ENCODE peak calls at places on chromosome 12, in five cellular contexts. One of them, this sample, is unnamed.
A peak's percentile ranks its signal among the peaks of the same experiment; 100 is the strongest.

GRCh38 chr12:22821985-22822384 is 197.0 kb downstream of the ETNK1 start:
- DNase-seq in GM12878: no peak
- DNase-seq in K562: no peak
- DNase-seq in A549: no peak
- DNase-seq in HepG2: peak; percentile 12
- DNase-seq in this sample: no peak

GRCh38 chr12:11580125-11580751 is 69.2 kb upstream of the ETV6 start:
- DNase-seq in HepG2: no peak
- DNase-seq in A549: peak; percentile 74
- DNase-seq in K562: no peak
- DNase-seq in GM12878: peak; percentile 71
- DNase-seq in this sample: no peak

GRCh38 chr12:104565606-104566243 is 109.0 kb downstream of the CHST11 start:
- DNase-seq in HepG2: no peak
- DNase-seq in K562: no peak
- DNase-seq in A549: no peak
- DNase-seq in GM12878: no peak
- DNase-seq in this sample: no peak

GRCh38 chr12:57803317-57803893 is 15.1 kb downstream of the AVIL start:
- DNase-seq in HepG2: peak; percentile 23
- DNase-seq in A549: peak; percentile 53
- DNase-seq in GM12878: no peak
- DNase-seq in K562: peak; percentile 51
- DNase-seq in this sample: peak; percentile 85

GRCh38 chr12:129657179-129657578 is 246.6 kb downstream of the TMEM132D start:
- DNase-seq in HepG2: no peak
- DNase-seq in K562: no peak
- DNase-seq in A549: no peak
- DNase-seq in GM12878: no peak
- DNase-seq in this sample: peak; percentile 11

GRCh38 chr12:18747960-18748359 is 10.0 kb downstream of the CAPZA3 start:
- DNase-seq in A549: no peak
- DNase-seq in HepG2: no peak
- DNase-seq in K562: no peak
- DNase-seq in GM12878: no peak
- DNase-seq in this sample: peak; percentile 35

GRCh38 chr12:112749081-112749480 is 42.5 kb upstream of the RPH3A start:
- DNase-seq in A549: no peak
- DNase-seq in HepG2: no peak
- DNase-seq in K562: no peak
- DNase-seq in GM12878: no peak
- DNase-seq in this sample: no peak

GRCh38 chr12:29242921-29243431 is 93.9 kb downstream of the FAR2 start:
- DNase-seq in K562: no peak
- DNase-seq in A549: no peak
- DNase-seq in HepG2: no peak
- DNase-seq in GM12878: no peak
- DNase-seq in this sample: no peak

GRCh38 chr12:60872850-60873713 is 1277.3 kb downstream of the SLC16A7 start:
- DNase-seq in HepG2: no peak
- DNase-seq in A549: no peak
- DNase-seq in K562: no peak
- DNase-seq in GM12878: no peak
- DNase-seq in this sample: no peak

GRCh38 chr12:56007892-56008471 is 10.9 kb downstream of the SUOX start:
- DNase-seq in GM12878: no peak
- DNase-seq in K562: peak; percentile 26
- DNase-seq in HepG2: no peak
- DNase-seq in A549: no peak
- DNase-seq in this sample: no peak

GRCh38 chr12:2854669-2855453 is 2.0 kb downstream of the TEX52 start:
- DNase-seq in GM12878: no peak
- DNase-seq in A549: no peak
- DNase-seq in K562: no peak
- DNase-seq in HepG2: no peak
- DNase-seq in this sample: no peak

GRCh38 chr12:87801860-87802720 is 227.1 kb downstream of the C12orf50 start:
- DNase-seq in A549: peak; percentile 57
- DNase-seq in K562: no peak
- DNase-seq in HepG2: no peak
- DNase-seq in GM12878: no peak
- DNase-seq in this sample: no peak

GRCh38 chr12:96399919-96400630 is at the start of gene CDK17:
- DNase-seq in K562: peak; percentile 93
- DNase-seq in HepG2: peak; percentile 71
- DNase-seq in GM12878: no peak
- DNase-seq in A549: peak; percentile 86
- DNase-seq in this sample: peak; percentile 75

GRCh38 chr12:55446334-55446733 is 2.5 kb downstream of the OR6C2 start:
- DNase-seq in HepG2: peak; percentile 29
- DNase-seq in GM12878: no peak
- DNase-seq in K562: no peak
- DNase-seq in A549: no peak
- DNase-seq in this sample: peak; percentile 11

GRCh38 chr12:21065845-21066244 is 65.1 kb upstream of the SLCO1B1 start:
- DNase-seq in A549: peak; percentile 53
- DNase-seq in GM12878: no peak
- DNase-seq in K562: no peak
- DNase-seq in HepG2: no peak
- DNase-seq in this sample: peak; percentile 49

GRCh38 chr12:10153271-10154144 is 18.4 kb downstream of the OLR1 start:
- DNase-seq in K562: peak; percentile 33
- DNase-seq in HepG2: peak; percentile 16
- DNase-seq in A549: peak; percentile 78
- DNase-seq in GM12878: no peak
- DNase-seq in this sample: peak; percentile 86

GRCh38 chr12:57085999-57086950 is 2.6 kb upstream of the NAB2 start:
- DNase-seq in HepG2: peak; percentile 50
- DNase-seq in K562: peak; percentile 74
- DNase-seq in GM12878: no peak
- DNase-seq in A549: peak; percentile 77
- DNase-seq in this sample: peak; percentile 90

GRCh38 chr12:47576256-47576655 is 129.6 kb downstream of the RPAP3 start:
- DNase-seq in K562: no peak
- DNase-seq in HepG2: no peak
- DNase-seq in A549: no peak
- DNase-seq in GM12878: no peak
- DNase-seq in this sample: peak; percentile 76

GRCh38 chr12:11875414-11875935 is 195.3 kb upstream of the BCL2L14 start:
- DNase-seq in K562: no peak
- DNase-seq in HepG2: no peak
- DNase-seq in GM12878: no peak
- DNase-seq in A549: no peak
- DNase-seq in this sample: no peak

GRCh38 chr12:50065726-50066310 is 8.4 kb downstream of the ASIC1 start:
- DNase-seq in A549: no peak
- DNase-seq in HepG2: no peak
- DNase-seq in K562: no peak
- DNase-seq in GM12878: no peak
- DNase-seq in this sample: no peak

GRCh38 chr12:50062733-50063452 is 5.5 kb downstream of the ASIC1 start:
- DNase-seq in A549: no peak
- DNase-seq in K562: no peak
- DNase-seq in HepG2: no peak
- DNase-seq in GM12878: no peak
- DNase-seq in this sample: no peak

GRCh38 chr12:50069069-50069468 is 11.7 kb downstream of the ASIC1 start:
- DNase-seq in K562: no peak
- DNase-seq in GM12878: no peak
- DNase-seq in A549: no peak
- DNase-seq in HepG2: no peak
- DNase-seq in this sample: no peak

GRCh38 chr12:50070314-50071060 is 13.1 kb downstream of the ASIC1 start:
- DNase-seq in A549: peak; percentile 88
- DNase-seq in K562: peak; percentile 77
- DNase-seq in GM12878: no peak
- DNase-seq in HepG2: peak; percentile 53
- DNase-seq in this sample: peak; percentile 89

DNA sequence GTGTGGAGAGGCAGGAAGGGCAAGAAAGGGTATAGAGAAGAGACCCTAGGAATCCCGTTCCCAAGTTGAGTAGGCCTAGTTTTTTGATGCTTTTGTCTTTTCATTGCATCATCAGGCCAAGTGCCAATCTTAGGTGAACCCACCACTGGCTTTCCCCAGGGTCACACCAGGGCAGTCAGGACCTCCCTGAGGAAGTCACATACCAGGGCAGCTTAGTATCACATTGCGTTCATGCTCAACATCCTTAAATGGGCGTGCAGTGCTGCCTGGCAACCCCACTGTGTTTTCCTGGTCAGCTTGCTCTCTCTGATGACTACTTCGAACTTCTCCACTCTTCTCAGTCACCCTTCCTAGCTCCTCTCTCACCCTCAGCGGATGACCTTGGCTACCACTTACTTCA is 9.0 kb downstream of the ASIC1 start:
- DNase-seq in GM12878: no peak
- DNase-seq in K562: no peak
- DNase-seq in HepG2: no peak
- DNase-seq in A549: peak; percentile 72
- DNase-seq in this sample: peak; percentile 79
- TF ChIP-seq JUNB in GM12878: no peak
- TF ChIP-seq JUNB in K562: no peak
- TF ChIP-seq JUNB in HepG2: no peak
- TF ChIP-seq JUNB in A549: no peak
- TF ChIP-seq JUNB in this sample: no peak

GRCh38 chr12:132998742-132999141 is 12.6 kb downstream of the ZNF26 start:
- DNase-seq in K562: no peak
- DNase-seq in A549: no peak
- DNase-seq in GM12878: no peak
- DNase-seq in HepG2: no peak
- DNase-seq in this sample: peak; percentile 2
- TF ChIP-seq REST in K562: no peak
- TF ChIP-seq REST in A549: no peak
- TF ChIP-seq REST in GM12878: no peak
- TF ChIP-seq REST in HepG2: no peak
- TF ChIP-seq REST in this sample: no peak

DNA sequence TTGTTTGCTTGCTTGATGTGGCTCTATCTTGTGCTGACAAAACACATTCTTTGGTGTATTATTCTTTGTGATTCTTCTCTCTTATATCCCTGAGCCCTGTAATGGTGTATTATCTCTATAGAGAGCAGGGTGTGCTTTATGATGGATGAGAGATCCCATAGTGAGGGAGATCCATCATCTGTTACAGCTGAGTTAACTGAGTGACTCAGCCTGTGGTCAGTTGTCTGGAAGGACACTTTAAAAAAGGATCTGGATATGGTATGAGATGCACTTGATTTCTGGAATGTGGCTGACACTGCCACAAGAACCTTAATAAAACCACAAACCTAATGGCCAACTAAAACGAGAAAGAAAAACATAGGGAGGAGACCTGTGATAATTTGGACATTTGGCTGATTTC is 461.4 kb upstream of the SYT1 start:
- DNase-seq in A549: peak; percentile 30
- DNase-seq in K562: no peak
- DNase-seq in HepG2: no peak
- DNase-seq in GM12878: no peak
- DNase-seq in this sample: no peak
- TF ChIP-seq JUNB in A549: no peak
- TF ChIP-seq JUNB in K562: no peak
- TF ChIP-seq JUNB in HepG2: no peak
- TF ChIP-seq JUNB in GM12878: no peak
- TF ChIP-seq JUNB in this sample: no peak

DNA sequence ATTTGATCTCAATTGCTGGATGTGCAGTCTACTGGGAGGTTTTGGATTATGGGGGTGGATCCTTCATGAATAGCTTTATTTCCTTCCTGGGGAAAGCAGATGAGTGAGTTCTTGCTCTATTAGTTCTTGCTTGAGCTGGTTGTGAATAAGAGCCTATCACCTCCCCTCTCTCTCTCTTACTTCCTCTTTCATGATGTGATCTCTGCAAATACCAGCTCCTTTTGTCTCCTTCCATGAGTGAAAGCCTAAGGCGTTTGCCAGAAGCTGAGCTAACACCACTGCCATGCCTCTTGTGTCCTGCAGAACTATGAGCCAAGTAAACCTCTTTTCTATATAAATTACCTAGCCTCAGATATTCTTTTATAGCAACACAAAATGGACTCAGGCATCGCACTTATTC is 302.7 kb downstream of the CCER1 start:
- DNase-seq in A549: no peak
- DNase-seq in HepG2: no peak
- DNase-seq in GM12878: no peak
- DNase-seq in K562: no peak
- DNase-seq in this sample: peak; percentile 23
- TF ChIP-seq REST in A549: no peak
- TF ChIP-seq REST in HepG2: no peak
- TF ChIP-seq REST in GM12878: no peak
- TF ChIP-seq REST in K562: no peak
- TF ChIP-seq REST in this sample: no peak

DNA sequence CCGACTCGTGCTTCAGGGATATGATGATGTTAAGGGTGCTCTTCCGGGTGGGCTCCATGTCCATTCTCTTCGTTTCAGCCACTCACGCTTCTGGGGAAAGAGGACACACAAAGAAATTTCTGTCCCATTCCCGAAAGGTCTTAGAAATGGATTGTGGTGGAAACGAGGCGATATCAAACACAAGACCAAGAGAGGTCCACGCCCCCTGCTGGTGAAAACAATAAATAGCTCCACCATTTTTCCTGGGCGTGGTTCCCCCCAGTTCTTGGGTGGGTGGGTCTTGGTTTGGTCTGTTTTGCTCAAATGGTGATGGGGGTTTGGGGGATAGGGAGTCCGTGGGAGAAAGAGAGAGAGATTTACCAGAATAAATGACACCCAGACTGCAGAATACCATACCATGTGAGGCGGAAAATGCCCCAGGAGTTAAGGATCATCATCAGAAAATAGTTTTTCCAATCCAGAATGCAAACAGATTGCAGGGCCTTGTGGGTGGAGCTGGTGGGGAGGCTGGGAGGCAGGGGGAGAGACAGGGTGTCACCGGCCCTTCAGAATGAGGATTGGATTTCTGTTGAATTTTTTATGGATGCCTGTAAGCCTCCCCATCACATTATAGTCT is 55.6 kb downstream of the SRRM4 start:
- DNase-seq in A549: peak; percentile 33
- DNase-seq in GM12878: no peak
- DNase-seq in K562: peak; percentile 57
- DNase-seq in HepG2: peak; percentile 16
- DNase-seq in this sample: peak; percentile 82
- TF ChIP-seq JUNB in A549: no peak
- TF ChIP-seq JUNB in GM12878: no peak
- TF ChIP-seq JUNB in K562: no peak
- TF ChIP-seq JUNB in HepG2: no peak
- TF ChIP-seq JUNB in this sample: no peak

This sample was measured in GM23338.